ENCODE peak calls at places on chromosome 18, in nine cellular contexts. C, I, L, J, R, A, V, E and T are unnamed samples.

GRCh38 chr18:34522627-34523026 is 187.5 kb upstream of the DTNA start:
- DNase-seq in C (no peak), I (no peak), L (no peak), J (no peak), R (no peak), A (no peak), V (no peak), E (no peak), T (no peak)

GRCh38 chr18:25490316-25490715 is 138.3 kb upstream of the ZNF521 start:
- DNase-seq in C (no peak), I (no peak), L (no peak), J (no peak), R (no peak), A (no peak), V (no peak), E (no peak), T (no peak)

GRCh38 chr18:79588131-79588635 is 91.4 kb upstream of the CTDP1 start:
- DNase-seq in C (no peak), I (no peak), L (no peak), J (no peak), R (no peak), A (peak), V (no peak), E (no peak), T (no peak)

GRCh38 chr18:34031810-34032209 is 192.9 kb downstream of the NOL4 start:
- DNase-seq in C (peak), I (no peak), L (no peak), J (no peak), R (no peak), A (no peak), V (no peak), E (no peak), T (peak)

GRCh38 chr18:33146009-33146408 is 294.5 kb downstream of the CCDC178 start:
- DNase-seq in C (no peak), I (no peak), L (no peak), J (no peak), R (no peak), A (no peak), V (no peak), E (no peak), T (no peak)

GRCh38 chr18:78812067-78812466 is 167.6 kb upstream of the SALL3 start:
- DNase-seq in C (no peak), I (no peak), L (no peak), J (no peak), R (no peak), A (no peak), V (no peak), E (no peak), T (no peak)

GRCh38 chr18:2402084-2402483 is 169.2 kb downstream of the METTL4 start:
- DNase-seq in C (no peak), I (no peak), L (no peak), J (no peak), R (no peak), A (no peak), V (no peak), E (no peak), T (peak)

GRCh38 chr18:54069729-54070128 is 154.7 kb downstream of the MBD2 start:
- DNase-seq in C (no peak), I (no peak), L (no peak), J (no peak), R (no peak), A (no peak), V (no peak), E (no peak), T (no peak)

GRCh38 chr18:2927745-2928144 is 80.9 kb downstream of the EMILIN2 start:
- DNase-seq in C (no peak), I (no peak), L (no peak), J (no peak), R (no peak), A (no peak), V (no peak), E (no peak), T (no peak)

GRCh38 chr18:78704960-78705600 is 274.5 kb upstream of the SALL3 start:
- DNase-seq in C (no peak), I (no peak), L (no peak), J (no peak), R (no peak), A (no peak), V (peak), E (no peak), T (no peak)

DNA sequence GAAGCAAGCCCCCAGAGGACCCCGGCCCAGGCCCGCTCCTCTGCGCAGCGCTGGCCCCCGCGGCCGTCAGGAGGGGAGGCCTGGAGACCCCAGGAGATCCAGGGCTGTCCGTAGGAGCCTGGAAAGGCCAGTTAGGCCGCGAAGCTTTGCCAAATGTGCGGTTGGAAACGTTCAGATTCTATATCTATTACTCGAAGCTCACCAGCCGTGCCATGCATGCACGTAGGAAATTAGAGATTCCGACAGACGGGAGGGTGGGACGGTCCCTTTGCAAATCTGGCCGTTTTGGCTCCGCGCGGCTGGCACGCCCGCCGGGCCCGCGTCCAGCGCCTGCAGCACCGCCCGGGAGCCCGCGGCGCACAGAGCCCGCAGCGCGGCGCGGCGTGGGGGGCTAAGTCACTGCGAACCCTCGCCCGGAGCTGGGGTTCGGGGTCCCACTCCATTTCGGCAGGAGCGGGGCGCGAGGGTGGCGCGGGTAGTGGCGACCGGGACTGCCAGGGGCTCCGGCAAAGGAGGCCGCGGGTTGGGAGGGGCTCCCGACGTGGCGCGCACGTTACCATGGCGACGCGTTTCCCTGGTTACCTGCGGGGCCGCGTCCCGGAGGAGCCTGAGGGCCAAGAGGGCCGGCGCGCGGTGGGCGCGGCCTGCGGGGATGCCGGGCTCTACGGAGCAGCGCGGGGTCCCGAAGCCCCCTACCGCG is 488.6 kb upstream of the SMIM21 start:
- DNase-seq in C (no peak), I (peak), L (peak), J (no peak), R (no peak), A (no peak), V (peak), E (no peak), T (no peak)
- H3K4me3 ChIP-seq in C (no peak), I (peak), L (no peak), J (no peak), R (no peak), A (peak), V (peak), E (peak), T (no peak)

GRCh38 chr18:57446322-57446721 is 11.1 kb downstream of the ONECUT2 start:
- DNase-seq in C (peak), I (peak), L (no peak), J (no peak), R (peak), A (no peak), V (peak), E (no peak), T (no peak)
- TF ChIP-seq CTCF in C (peak), I (peak), L (no peak), J (peak), R (no peak), A (peak), V (peak), E (peak), T (peak)

GRCh38 chr18:59540819-59541218 is 156.4 kb downstream of the CCBE1 start:
- DNase-seq in C (no peak), I (no peak), L (no peak), J (no peak), R (no peak), A (no peak), V (no peak), E (no peak), T (peak)

GRCh38 chr18:59540356-59540755 is 156.9 kb downstream of the CCBE1 start:
- DNase-seq in C (no peak), I (no peak), L (no peak), J (no peak), R (no peak), A (no peak), V (no peak), E (no peak), T (peak)

GRCh38 chr18:59539108-59539507 is 158.1 kb downstream of the CCBE1 start:
- DNase-seq in C (no peak), I (no peak), L (no peak), J (no peak), R (no peak), A (no peak), V (no peak), E (no peak), T (no peak)

GRCh38 chr18:59537581-59537980 is 159.6 kb downstream of the CCBE1 start:
- DNase-seq in C (no peak), I (no peak), L (no peak), J (no peak), R (no peak), A (no peak), V (no peak), E (no peak), T (no peak)

DNA sequence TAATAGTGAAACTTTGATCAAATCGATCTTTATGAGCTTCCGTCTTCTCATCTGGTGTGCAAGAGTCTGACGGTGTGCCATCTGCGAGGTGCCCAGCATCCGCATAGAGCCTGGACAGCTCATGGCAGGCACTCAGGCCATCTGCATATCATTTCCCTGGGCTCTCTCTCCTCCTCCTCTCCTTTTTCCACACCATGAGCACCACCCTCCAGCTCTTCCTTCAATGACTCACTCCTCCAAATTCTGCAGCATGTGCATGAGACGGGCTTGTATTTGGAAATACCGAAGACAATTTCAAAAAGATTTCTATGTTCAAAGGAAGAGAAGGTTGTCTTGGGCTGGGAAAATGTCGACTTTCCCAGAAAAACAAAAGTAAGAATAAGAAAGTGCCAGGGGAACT is 161.0 kb downstream of the CCBE1 start:
- DNase-seq in C (no peak), I (no peak), L (no peak), J (no peak), R (no peak), A (no peak), V (no peak), E (no peak), T (peak)
- H3K4me3 ChIP-seq in C (no peak), I (no peak), L (no peak), J (no peak), R (no peak), A (no peak), V (no peak), E (no peak), T (no peak)

DNA sequence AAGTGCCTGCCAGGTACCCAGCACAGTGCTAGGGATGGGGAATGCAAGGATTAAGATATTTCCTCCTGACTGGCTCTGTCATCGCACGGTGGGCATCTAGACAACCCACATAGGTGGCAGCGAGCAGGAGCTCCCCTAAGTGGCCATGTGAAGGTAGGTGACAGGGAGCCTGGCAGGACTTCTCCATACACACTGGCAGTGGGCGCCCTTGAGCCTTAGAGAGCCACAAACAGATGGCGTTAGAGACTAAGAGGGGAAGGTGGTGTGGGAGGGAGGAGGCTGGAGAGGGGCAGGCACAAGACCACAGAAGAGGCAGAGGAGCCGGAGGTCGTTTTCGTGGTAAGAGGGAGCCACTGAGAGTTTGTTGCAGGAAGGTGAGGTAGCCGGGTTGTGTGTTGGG is 15.2 kb downstream of the PRELID3A start:
- DNase-seq in C (peak), I (no peak), L (no peak), J (no peak), R (no peak), A (no peak), V (peak), E (no peak), T (no peak)
- TF ChIP-seq CTCF in C (peak), I (no peak), L (no peak), J (peak), R (no peak), A (no peak), V (peak), E (no peak), T (peak)

GRCh38 chr18:75340206-75340605 is 87.3 kb downstream of the SMIM21 start:
- DNase-seq in C (no peak), I (no peak), L (no peak), J (no peak), R (no peak), A (no peak), V (no peak), E (no peak), T (no peak)

GRCh38 chr18:75337348-75337747 is 90.2 kb downstream of the SMIM21 start:
- DNase-seq in C (no peak), I (no peak), L (no peak), J (no peak), R (no peak), A (no peak), V (no peak), E (no peak), T (no peak)

GRCh38 chr18:75335511-75335910 is 92.0 kb downstream of the SMIM21 start:
- DNase-seq in C (no peak), I (no peak), L (no peak), J (no peak), R (no peak), A (no peak), V (no peak), E (no peak), T (no peak)

GRCh38 chr18:75334869-75335268 is 92.6 kb downstream of the SMIM21 start:
- DNase-seq in C (no peak), I (no peak), L (no peak), J (no peak), R (no peak), A (no peak), V (no peak), E (no peak), T (no peak)

DNA sequence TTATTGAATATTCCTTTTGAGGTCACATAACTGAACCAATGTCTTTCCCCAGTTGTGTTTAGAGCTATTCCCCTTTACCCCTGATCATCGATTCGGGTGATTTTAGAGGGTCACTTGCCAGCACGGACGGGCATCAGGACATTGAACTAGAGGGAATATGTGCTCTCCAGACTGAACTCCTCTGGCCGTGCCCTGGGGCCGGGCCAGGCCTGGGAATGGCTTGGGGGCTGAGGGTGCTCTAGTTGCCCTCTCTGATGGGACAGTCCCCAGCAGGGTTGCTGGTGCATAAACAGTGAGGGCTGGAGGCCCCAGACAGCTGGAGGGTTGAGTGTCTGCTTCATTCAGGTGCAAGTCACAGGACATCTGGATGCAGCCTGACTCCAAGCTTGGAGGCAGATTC is 90.7 kb downstream of the SMIM21 start:
- DNase-seq in C (no peak), I (no peak), L (no peak), J (no peak), R (no peak), A (no peak), V (no peak), E (no peak), T (no peak)
- H3K4me3 ChIP-seq in C (no peak), I (no peak), L (no peak), J (no peak), R (no peak), A (no peak), V (no peak), E (no peak), T (no peak)

GRCh38 chr18:51621103-51621969 is 423.9 kb upstream of the MEX3C start:
- DNase-seq in C (peak), I (peak), L (peak), J (peak), R (peak), A (no peak), V (peak), E (peak), T (peak)
- TF ChIP-seq CTCF in C (peak), I (peak), L (peak), J (peak), R (peak), A (peak), V (peak), E (peak), T (peak)